ENCODE peak calls at places on chromosomes 12 and 14, in six cellular contexts. One of them, this sample, is unnamed.

GRCh38 chr12:98419101-98419794 is 96.1 kb upstream of the TMPO start:
- DNase-seq in heart left ventricle: no peak
- DNase-seq in IMR-90: no peak
- DNase-seq in upper lobe of right lung: no peak
- DNase-seq in pancreas: no peak
- DNase-seq in GM12878: no peak
- DNase-seq in this sample: no peak

GRCh38 chr12:124914392-124915248 is at the start of gene UBC:
- DNase-seq in heart left ventricle: peak; percentile 94
- DNase-seq in upper lobe of right lung: peak; percentile 93
- DNase-seq in IMR-90: peak; percentile 92
- DNase-seq in pancreas: peak; percentile 97
- DNase-seq in GM12878: no peak
- DNase-seq in this sample: peak; percentile 84

GRCh38 chr12:48979602-48980388 is 1.7 kb downstream of the WNT1 start:
- DNase-seq in GM12878: no peak
- DNase-seq in pancreas: peak; percentile 70
- DNase-seq in heart left ventricle: no peak
- DNase-seq in upper lobe of right lung: no peak
- DNase-seq in IMR-90: no peak
- DNase-seq in this sample: peak; percentile 84

GRCh38 chr14:99317231-99318090 is 45.5 kb upstream of the BCL11B start:
- DNase-seq in heart left ventricle: no peak
- DNase-seq in pancreas: peak; percentile 35
- DNase-seq in IMR-90: no peak
- DNase-seq in upper lobe of right lung: no peak
- DNase-seq in GM12878: no peak
- DNase-seq in this sample: no peak

GRCh38 chr12:42447371-42447786 is 121.4 kb downstream of the PPHLN1 start:
- DNase-seq in heart left ventricle: no peak
- DNase-seq in IMR-90: no peak
- DNase-seq in upper lobe of right lung: no peak
- DNase-seq in GM12878: no peak
- DNase-seq in pancreas: no peak
- DNase-seq in this sample: no peak

GRCh38 chr14:29584992-29585391 is 342.7 kb downstream of the PRKD1 start:
- DNase-seq in heart left ventricle: peak; percentile 27
- DNase-seq in pancreas: no peak
- DNase-seq in IMR-90: peak; percentile 94
- DNase-seq in GM12878: no peak
- DNase-seq in upper lobe of right lung: peak; percentile 65
- DNase-seq in this sample: no peak

GRCh38 chr12:52523825-52524224 is 3.6 kb upstream of the KRT5 start:
- DNase-seq in pancreas: no peak
- DNase-seq in IMR-90: no peak
- DNase-seq in upper lobe of right lung: no peak
- DNase-seq in heart left ventricle: no peak
- DNase-seq in GM12878: no peak
- DNase-seq in this sample: no peak

GRCh38 chr14:102873546-102874061 is 48.9 kb upstream of the AMN start:
- DNase-seq in pancreas: no peak
- DNase-seq in IMR-90: no peak
- DNase-seq in upper lobe of right lung: no peak
- DNase-seq in GM12878: no peak
- DNase-seq in heart left ventricle: no peak
- DNase-seq in this sample: no peak

GRCh38 chr12:4725057-4725456 is 4.9 kb downstream of the GALNT8 start:
- DNase-seq in upper lobe of right lung: no peak
- DNase-seq in heart left ventricle: no peak
- DNase-seq in GM12878: no peak
- DNase-seq in IMR-90: no peak
- DNase-seq in pancreas: no peak
- DNase-seq in this sample: no peak

GRCh38 chr12:41882144-41882805 is 262.4 kb downstream of the GXYLT1 start:
- DNase-seq in upper lobe of right lung: no peak
- DNase-seq in heart left ventricle: no peak
- DNase-seq in GM12878: no peak
- DNase-seq in pancreas: no peak
- DNase-seq in IMR-90: no peak
- DNase-seq in this sample: no peak

GRCh38 chr14:105878125-105878524 is 351.7 kb downstream of the TMEM121 start:
- DNase-seq in heart left ventricle: peak; percentile 4
- DNase-seq in IMR-90: no peak
- DNase-seq in pancreas: no peak
- DNase-seq in GM12878: no peak
- DNase-seq in upper lobe of right lung: peak; percentile 52
- DNase-seq in this sample: peak; percentile 15

GRCh38 chr12:49057888-49058287 is 2.7 kb downstream of the KMT2D start:
- DNase-seq in pancreas: no peak
- DNase-seq in upper lobe of right lung: no peak
- DNase-seq in heart left ventricle: no peak
- DNase-seq in IMR-90: no peak
- DNase-seq in GM12878: no peak
- DNase-seq in this sample: peak; percentile 76

GRCh38 chr14:34912182-34912581 is 37.0 kb upstream of the BAZ1A start:
- DNase-seq in GM12878: no peak
- DNase-seq in pancreas: no peak
- DNase-seq in upper lobe of right lung: no peak
- DNase-seq in IMR-90: no peak
- DNase-seq in heart left ventricle: no peak
- DNase-seq in this sample: no peak

GRCh38 chr12:16221776-16222175 is 55.7 kb downstream of the SLC15A5 start:
- DNase-seq in pancreas: no peak
- DNase-seq in heart left ventricle: no peak
- DNase-seq in GM12878: no peak
- DNase-seq in IMR-90: no peak
- DNase-seq in upper lobe of right lung: no peak
- DNase-seq in this sample: no peak

GRCh38 chr12:64157610-64158009 is 64.5 kb downstream of the KICS2 start:
- DNase-seq in upper lobe of right lung: no peak
- DNase-seq in GM12878: no peak
- DNase-seq in IMR-90: peak; percentile 15
- DNase-seq in pancreas: no peak
- DNase-seq in heart left ventricle: no peak
- DNase-seq in this sample: no peak

GRCh38 chr14:60323199-60323891 is 74.3 kb downstream of the PPM1A start:
- DNase-seq in pancreas: no peak
- DNase-seq in GM12878: no peak
- DNase-seq in IMR-90: no peak
- DNase-seq in upper lobe of right lung: no peak
- DNase-seq in heart left ventricle: no peak
- DNase-seq in this sample: peak; percentile 13

GRCh38 chr12:66240106-66240820 is 51.2 kb downstream of the IRAK3 start:
- DNase-seq in upper lobe of right lung: no peak
- DNase-seq in GM12878: no peak
- DNase-seq in IMR-90: no peak
- DNase-seq in pancreas: no peak
- DNase-seq in heart left ventricle: no peak
- DNase-seq in this sample: no peak

GRCh38 chr12:89166525-89166934 is 185.8 kb downstream of the DUSP6 start:
- DNase-seq in IMR-90: peak; percentile 60
- DNase-seq in heart left ventricle: no peak
- DNase-seq in upper lobe of right lung: no peak
- DNase-seq in pancreas: no peak
- DNase-seq in GM12878: peak; percentile 43
- DNase-seq in this sample: no peak

GRCh38 chr12:19316420-19316819 is 122.9 kb upstream of the AEBP2 start:
- DNase-seq in upper lobe of right lung: no peak
- DNase-seq in IMR-90: peak; percentile 49
- DNase-seq in pancreas: no peak
- DNase-seq in heart left ventricle: no peak
- DNase-seq in GM12878: no peak
- DNase-seq in this sample: no peak

GRCh38 chr14:33799705-33800269 is 151.1 kb downstream of the EGLN3 start:
- DNase-seq in heart left ventricle: no peak
- DNase-seq in GM12878: no peak
- DNase-seq in IMR-90: no peak
- DNase-seq in pancreas: peak; percentile 62
- DNase-seq in upper lobe of right lung: no peak
- DNase-seq in this sample: peak; percentile 85

GRCh38 chr12:53625373-53625945 is 723 bp downstream of the ATF7 start:
- DNase-seq in upper lobe of right lung: no peak
- DNase-seq in GM12878: no peak
- DNase-seq in pancreas: no peak
- DNase-seq in heart left ventricle: no peak
- DNase-seq in IMR-90: no peak
- DNase-seq in this sample: no peak
- H3K4me1 ChIP-seq in upper lobe of right lung: peaks cover 20% of the 10 kb centered on the region
- H3K4me1 ChIP-seq in GM12878: no peaks in the 10 kb centered on the region
- H3K4me1 ChIP-seq in pancreas: peaks cover 21% of the 10 kb centered on the region
- H3K4me1 ChIP-seq in heart left ventricle: peaks cover 38% of the 10 kb centered on the region
- H3K4me1 ChIP-seq in IMR-90: peaks cover 4% of the 10 kb centered on the region
- H3K4me1 ChIP-seq in this sample: peaks cover 40% of the 10 kb centered on the region

GRCh38 chr12:133026996-133027395 is 10.3 kb upstream of the ZNF84 start:
- DNase-seq in upper lobe of right lung: no peak
- DNase-seq in GM12878: no peak
- DNase-seq in pancreas: no peak
- DNase-seq in heart left ventricle: no peak
- DNase-seq in IMR-90: no peak
- DNase-seq in this sample: no peak
- H3K9me3 ChIP-seq in upper lobe of right lung: peaks cover 43% of the 10 kb centered on the region
- H3K9me3 ChIP-seq in GM12878: peaks cover 2% of the 10 kb centered on the region
- H3K9me3 ChIP-seq in pancreas: no peaks in the 10 kb centered on the region
- H3K9me3 ChIP-seq in heart left ventricle: peaks cover 68% of the 10 kb centered on the region
- H3K9me3 ChIP-seq in IMR-90: peaks cover 33% of the 10 kb centered on the region
- H3K9me3 ChIP-seq in this sample: peaks cover 88% of the 10 kb centered on the region

DNA sequence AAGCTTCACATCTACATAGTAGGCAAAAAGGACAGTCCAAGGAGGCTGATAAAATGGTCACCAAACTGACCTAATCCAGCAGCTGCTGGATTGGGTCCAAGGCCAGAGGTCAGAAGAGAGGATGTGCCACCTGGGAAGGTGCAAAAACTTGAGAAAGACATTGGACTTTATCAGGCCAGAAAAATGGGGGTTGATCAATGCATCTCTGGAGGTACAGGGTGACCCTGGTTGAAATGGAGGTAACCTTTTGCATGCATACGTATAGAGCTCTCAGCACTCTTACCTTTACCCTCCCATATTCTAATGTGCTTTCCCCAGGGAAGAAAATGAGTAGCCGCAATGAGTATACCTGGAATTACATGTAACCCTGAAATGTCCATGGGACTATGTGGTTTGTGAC is 16.0 kb downstream of the BTG1 start:
- DNase-seq in heart left ventricle: no peak
- DNase-seq in upper lobe of right lung: no peak
- DNase-seq in GM12878: no peak
- DNase-seq in IMR-90: no peak
- DNase-seq in pancreas: no peak
- DNase-seq in this sample: no peak
- H3K4me1 ChIP-seq in heart left ventricle: peaks cover 50% of the 10 kb centered on the region
- H3K4me1 ChIP-seq in upper lobe of right lung: peaks cover 41% of the 10 kb centered on the region
- H3K4me1 ChIP-seq in GM12878: peaks cover 20% of the 10 kb centered on the region
- H3K4me1 ChIP-seq in IMR-90: peaks cover 11% of the 10 kb centered on the region
- H3K4me1 ChIP-seq in pancreas: peaks cover 34% of the 10 kb centered on the region
- H3K4me1 ChIP-seq in this sample: peaks cover 52% of the 10 kb centered on the region

GRCh38 chr12:60594035-60594711 is 998.3 kb downstream of the SLC16A7 start:
- DNase-seq in pancreas: peak; percentile 31
- DNase-seq in IMR-90: no peak
- DNase-seq in heart left ventricle: no peak
- DNase-seq in GM12878: no peak
- DNase-seq in upper lobe of right lung: no peak
- DNase-seq in this sample: no peak
- H3K9me3 ChIP-seq in pancreas: no peaks in the 10 kb centered on the region
- H3K9me3 ChIP-seq in IMR-90: peaks cover 6% of the 10 kb centered on the region
- H3K9me3 ChIP-seq in heart left ventricle: no peaks in the 10 kb centered on the region
- H3K9me3 ChIP-seq in GM12878: no peaks in the 10 kb centered on the region
- H3K9me3 ChIP-seq in upper lobe of right lung: no peaks in the 10 kb centered on the region
- H3K9me3 ChIP-seq in this sample: no peaks in the 10 kb centered on the region

GRCh38 chr14:24439830-24440605 is 2.6 kb downstream of the SDR39U1 start:
- DNase-seq in pancreas: no peak
- DNase-seq in IMR-90: no peak
- DNase-seq in upper lobe of right lung: no peak
- DNase-seq in GM12878: no peak
- DNase-seq in heart left ventricle: no peak
- DNase-seq in this sample: peak; percentile 60

GRCh38 chr14:24440606-24441399 is 1.8 kb downstream of the SDR39U1 start:
- DNase-seq in heart left ventricle: no peak
- DNase-seq in upper lobe of right lung: no peak
- DNase-seq in GM12878: no peak
- DNase-seq in pancreas: no peak
- DNase-seq in IMR-90: no peak
- DNase-seq in this sample: no peak

GRCh38 chr14:24437736-24438067 is 4.9 kb downstream of the SDR39U1 start:
- DNase-seq in IMR-90: no peak
- DNase-seq in pancreas: no peak
- DNase-seq in upper lobe of right lung: no peak
- DNase-seq in GM12878: no peak
- DNase-seq in heart left ventricle: no peak
- DNase-seq in this sample: no peak

GRCh38 chr14:24438198-24439095 is 4.1 kb downstream of the SDR39U1 start:
- DNase-seq in pancreas: no peak
- DNase-seq in GM12878: no peak
- DNase-seq in heart left ventricle: no peak
- DNase-seq in IMR-90: no peak
- DNase-seq in upper lobe of right lung: no peak
- DNase-seq in this sample: no peak

DNA sequence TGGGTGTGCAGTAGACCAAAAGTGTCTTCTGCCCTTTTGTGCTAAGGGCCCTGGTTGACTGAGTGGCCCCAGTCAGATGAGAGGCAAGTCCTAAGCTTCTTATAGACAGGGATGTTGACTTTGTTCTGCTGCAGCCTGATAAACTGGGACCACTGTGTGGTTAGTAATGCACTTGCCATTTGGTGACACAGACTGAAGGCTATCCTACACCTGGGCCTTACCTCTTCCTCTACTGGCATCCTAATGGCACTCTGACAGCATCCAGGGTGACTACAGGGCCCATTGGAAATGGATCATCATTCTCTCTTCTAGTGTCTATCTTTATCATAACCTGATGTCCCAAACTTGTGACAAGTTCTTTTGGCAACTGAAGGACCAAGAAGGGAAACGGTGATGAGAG is 3.3 kb downstream of the SDR39U1 start:
- DNase-seq in IMR-90: no peak
- DNase-seq in pancreas: no peak
- DNase-seq in GM12878: no peak
- DNase-seq in heart left ventricle: no peak
- DNase-seq in upper lobe of right lung: no peak
- DNase-seq in this sample: no peak
- H3K4me1 ChIP-seq in IMR-90: peaks cover 2% of the 10 kb centered on the region
- H3K4me1 ChIP-seq in pancreas: peaks cover 4% of the 10 kb centered on the region
- H3K4me1 ChIP-seq in GM12878: peaks cover 14% of the 10 kb centered on the region
- H3K4me1 ChIP-seq in heart left ventricle: peaks cover 62% of the 10 kb centered on the region
- H3K4me1 ChIP-seq in upper lobe of right lung: peaks cover 36% of the 10 kb centered on the region
- H3K4me1 ChIP-seq in this sample: peaks cover 68% of the 10 kb centered on the region

GRCh38 chr14:98112211-98112780 is 1159.7 kb downstream of the BCL11B start:
- DNase-seq in GM12878: no peak
- DNase-seq in pancreas: no peak
- DNase-seq in IMR-90: no peak
- DNase-seq in heart left ventricle: no peak
- DNase-seq in upper lobe of right lung: no peak
- DNase-seq in this sample: no peak
- H3K9me3 ChIP-seq in GM12878: no peaks in the 10 kb centered on the region
- H3K9me3 ChIP-seq in pancreas: no peaks in the 10 kb centered on the region
- H3K9me3 ChIP-seq in IMR-90: peaks cover 10% of the 10 kb centered on the region
- H3K9me3 ChIP-seq in heart left ventricle: no peaks in the 10 kb centered on the region
- H3K9me3 ChIP-seq in upper lobe of right lung: no peaks in the 10 kb centered on the region
- H3K9me3 ChIP-seq in this sample: no peaks in the 10 kb centered on the region

This sample was measured in upper lobe of left lung.